ENCODE peak calls at places on chromosome 14, in seven cellular contexts. A is H9, G is mesenchymal stem cell, W is mesendoderm, B is IMR-90, P is H1, E is trophoblast cell. O is an unnamed sample.

GRCh38 chr14:43166163-43166562 is 1340.9 kb downstream of the FSCB start:
- DNase-seq in A (no peak), G (no peak), W (no peak), B (no peak), P (no peak), E (no peak), O (no peak)

GRCh38 chr14:52111583-52111982 is 42.7 kb upstream of the NID2 start:
- DNase-seq in A (no peak), G (peak), W (no peak), B (peak), P (no peak), E (peak), O (no peak)

GRCh38 chr14:80055912-80056801 is 155.1 kb downstream of the DIO2 start:
- DNase-seq in A (peak), G (peak), W (peak), B (peak), P (peak), E (peak), O (peak)

GRCh38 chr14:77098470-77099353 is 654 bp downstream of the CIPC start:
- DNase-seq in A (peak), G (no peak), W (no peak), B (no peak), P (no peak), E (no peak), O (no peak)

GRCh38 chr14:105979446-105979845 is 453.1 kb downstream of the TMEM121 start:
- DNase-seq in A (no peak), G (no peak), W (no peak), B (no peak), P (no peak), E (no peak), O (no peak)

GRCh38 chr14:93954900-93955891 is 21.2 kb downstream of the ASB2 start:
- DNase-seq in A (no peak), G (no peak), W (no peak), B (no peak), P (no peak), E (no peak), O (no peak)

GRCh38 chr14:86481105-86481504 is 951.2 kb downstream of the FLRT2 start:
- DNase-seq in A (no peak), G (peak), W (peak), B (peak), P (no peak), E (no peak), O (no peak)

GRCh38 chr14:74302160-74302628 is 540 bp downstream of the ABCD4 start:
- DNase-seq in A (no peak), G (peak), W (peak), B (peak), P (no peak), E (no peak), O (no peak)

GRCh38 chr14:23071975-23072539 is 14.7 kb upstream of the CDH24 start:
- DNase-seq in A (peak), G (no peak), W (peak), B (no peak), P (no peak), E (peak), O (no peak)

GRCh38 chr14:93231129-93231979 is 24.3 kb downstream of the UBR7 start:
- DNase-seq in A (no peak), G (no peak), W (no peak), B (peak), P (no peak), E (peak), O (no peak)

GRCh38 chr14:36654185-36655053 is 7.2 kb upstream of the PAX9 start:
- DNase-seq in A (peak), G (no peak), W (peak), B (no peak), P (peak), E (no peak), O (no peak)

GRCh38 chr14:90087433-90087832 is 25.6 kb downstream of the KCNK13 start:
- DNase-seq in A (no peak), G (peak), W (no peak), B (peak), P (no peak), E (peak), O (no peak)

GRCh38 chr14:74955229-74955999 is at the start of gene PGF:
- DNase-seq in A (peak), G (peak), W (peak), B (no peak), P (peak), E (peak), O (peak)

GRCh38 chr14:81464253-81465001 is 64.3 kb upstream of the STON2 start:
- DNase-seq in A (peak), G (peak), W (peak), B (peak), P (peak), E (peak), O (peak)

GRCh38 chr14:89616425-89617141 is 199.6 kb upstream of the FOXN3 start:
- DNase-seq in A (no peak), G (peak), W (peak), B (peak), P (no peak), E (no peak), O (no peak)

GRCh38 chr14:103093856-103094405 is 594 bp upstream of the EXOC3L4 start:
- DNase-seq in A (no peak), G (no peak), W (no peak), B (no peak), P (no peak), E (no peak), O (no peak)

GRCh38 chr14:102737402-102738372 is 39.6 kb upstream of the TRAF3 start:
- DNase-seq in A (no peak), G (no peak), W (no peak), B (no peak), P (no peak), E (no peak), O (no peak)

GRCh38 chr14:103073876-103074698 is 9.9 kb upstream of the LBHD2 start:
- DNase-seq in A (no peak), G (no peak), W (no peak), B (no peak), P (no peak), E (peak), O (no peak)

GRCh38 chr14:49497725-49498348 is 88.3 kb downstream of the RPS29 start:
- DNase-seq in A (no peak), G (peak), W (peak), B (peak), P (no peak), E (no peak), O (peak)

GRCh38 chr14:37526992-37527391 is 68.1 kb downstream of the FOXA1 start:
- DNase-seq in A (no peak), G (no peak), W (no peak), B (no peak), P (no peak), E (no peak), O (no peak)

GRCh38 chr14:52413729-52414453 is 99.8 kb downstream of the PTGER2 start:
- DNase-seq in A (no peak), G (peak), W (no peak), B (peak), P (no peak), E (no peak), O (no peak)

GRCh38 chr14:85308531-85309300 is 221.2 kb upstream of the FLRT2 start:
- DNase-seq in A (no peak), G (peak), W (no peak), B (no peak), P (no peak), E (no peak), O (no peak)

GRCh38 chr14:105944632-105945610 is 418.5 kb downstream of the TMEM121 start:
- DNase-seq in A (no peak), G (no peak), W (no peak), B (no peak), P (peak), E (peak), O (no peak)

GRCh38 chr14:58969951-58970751 is 218.3 kb upstream of the DAAM1 start:
- DNase-seq in A (peak), G (peak), W (peak), B (peak), P (peak), E (peak), O (no peak)

GRCh38 chr14:59352951-59353350 is 112.2 kb downstream of the GPR135 start:
- DNase-seq in A (no peak), G (no peak), W (peak), B (no peak), P (no peak), E (no peak), O (no peak)

GRCh38 chr14:95515080-95515489 is 1.4 kb downstream of the SYNE3 start:
- DNase-seq in A (peak), G (no peak), W (no peak), B (no peak), P (no peak), E (peak), O (no peak)

GRCh38 chr14:21723431-21724045 is 49.9 kb upstream of the OR4E1 start:
- DNase-seq in A (peak), G (peak), W (peak), B (no peak), P (peak), E (no peak), O (peak)

GRCh38 chr14:68771631-68772030 is 21.2 kb downstream of the ZFP36L1 start:
- DNase-seq in A (no peak), G (no peak), W (no peak), B (no peak), P (no peak), E (no peak), O (no peak)

GRCh38 chr14:56594428-56594827 is 14.8 kb downstream of the TMEM260 start:
- DNase-seq in A (no peak), G (no peak), W (no peak), B (no peak), P (no peak), E (no peak), O (no peak)
- H3K4ac ChIP-seq in A (no peak), G (no peak), W (no peak), B (no peak), P (no peak), E (no peak), O (no peak)

GRCh38 chr14:32601908-32602307 is 272.8 kb downstream of the AKAP6 start:
- DNase-seq in A (no peak), G (no peak), W (no peak), B (no peak), P (no peak), E (no peak), O (no peak)
- H3K9ac ChIP-seq in A (no peak), G (peak), W (no peak), B (no peak), P (no peak), E (no peak), O (no peak)

GRCh38 chr14:70173569-70173968 is 15.2 kb downstream of the SLC8A3 start:
- DNase-seq in A (no peak), G (no peak), W (no peak), B (no peak), P (no peak), E (no peak), O (no peak)
- H3K4ac ChIP-seq in A (no peak), G (no peak), W (no peak), B (no peak), P (no peak), E (no peak), O (no peak)

DNA sequence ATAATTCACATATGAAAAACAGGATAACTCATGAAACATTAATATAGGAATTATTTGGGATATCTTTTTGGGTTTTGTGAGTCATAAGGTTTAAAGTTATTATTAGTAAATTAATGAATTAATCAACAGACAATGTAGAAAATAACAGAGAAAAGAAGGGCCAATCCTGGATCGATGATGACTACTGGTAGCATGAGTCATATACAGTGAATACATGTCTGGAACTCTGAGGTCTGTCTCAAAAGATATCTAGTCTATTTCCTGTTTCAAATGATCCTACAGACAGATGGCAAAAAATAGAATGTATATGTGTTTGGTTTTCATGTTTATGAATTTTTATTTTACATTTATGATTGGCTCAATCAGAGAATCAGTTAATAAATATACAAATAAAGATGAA is 86.4 kb upstream of the RTL1 start:
- DNase-seq in A (no peak), G (no peak), W (no peak), B (peak), P (no peak), E (no peak), O (no peak)
- H3K9ac ChIP-seq in A (no peak), G (no peak), W (no peak), B (no peak), P (no peak), E (no peak), O (no peak)

GRCh38 chr14:64296561-64296960 is 2.4 kb upstream of the ESR2 start:
- DNase-seq in A (no peak), G (peak), W (no peak), B (peak), P (no peak), E (no peak), O (no peak)
- H3K4ac ChIP-seq in A (no peak), G (no peak), W (no peak), B (no peak), P (no peak), E (no peak), O (no peak)